ENCODE peak calls at places on chromosomes 4 and X, in six cellular contexts. O, S, L, N, G and C are unnamed samples. For H3K4me1, the result is how much of the 10 kb centered on the place peaks cover.

GRCh38 chr4:174318829-174319764 is 35.4 kb downstream of the CEP44 start:
- DNase-seq in O (no peak), S (no peak), L (no peak), N (peak), G (no peak), C (no peak)

GRCh38 chr4:41207330-41207831 is 7.0 kb downstream of the APBB2 start:
- DNase-seq in O (no peak), S (no peak), L (no peak), N (no peak), G (no peak), C (no peak)

GRCh38 chrX:11770320-11770719 is 12.3 kb downstream of the MSL3 start:
- DNase-seq in O (no peak), S (peak), L (peak), N (peak), G (peak), C (no peak)

GRCh38 chrX:102963955-102964354 is 26.9 kb downstream of the RAB40AL start:
- DNase-seq in O (no peak), S (no peak), L (no peak), N (no peak), G (no peak), C (no peak)

GRCh38 chr4:137474711-137475301 is 57.5 kb downstream of the PCDH18 start:
- DNase-seq in O (no peak), S (no peak), L (no peak), N (peak), G (no peak), C (no peak)

GRCh38 chr4:6343950-6344408 is 74.3 kb downstream of the WFS1 start:
- DNase-seq in O (no peak), S (peak), L (no peak), N (peak), G (peak), C (peak)

GRCh38 chr4:151561551-151562256 is 152.7 kb downstream of the FHIP1A start:
- DNase-seq in O (no peak), S (no peak), L (no peak), N (peak), G (no peak), C (no peak)

GRCh38 chrX:133813991-133814390 is 171.4 kb downstream of the GPC3 start:
- DNase-seq in O (no peak), S (no peak), L (no peak), N (no peak), G (no peak), C (no peak)

GRCh38 chrX:70128071-70128470 is 5.2 kb upstream of the IGBP1 start:
- DNase-seq in O (no peak), S (no peak), L (no peak), N (no peak), G (no peak), C (no peak)

GRCh38 chr4:64822405-64822804 is 413.2 kb upstream of the TECRL start:
- DNase-seq in O (no peak), S (no peak), L (no peak), N (no peak), G (no peak), C (no peak)

GRCh38 chr4:11543710-11544109 is 115.0 kb upstream of the HS3ST1 start:
- DNase-seq in O (no peak), S (peak), L (no peak), N (peak), G (no peak), C (no peak)

GRCh38 chr4:7187297-7187592 is 5.1 kb upstream of the SORCS2 start:
- DNase-seq in O (peak), S (no peak), L (peak), N (no peak), G (no peak), C (no peak)

GRCh38 chr4:184433258-184433892 is 41.0 kb downstream of the IRF2 start:
- DNase-seq in O (no peak), S (no peak), L (no peak), N (peak), G (no peak), C (no peak)

GRCh38 chrX:108731144-108731543 is 5.2 kb downstream of the IRS4 start:
- DNase-seq in O (no peak), S (no peak), L (no peak), N (no peak), G (no peak), C (no peak)

GRCh38 chrX:129984196-129984962 is 1.9 kb downstream of the BCORL1 start:
- DNase-seq in O (no peak), S (no peak), L (peak), N (no peak), G (no peak), C (no peak)

GRCh38 chrX:74118503-74118902 is 185.5 kb upstream of the ZCCHC13 start:
- DNase-seq in O (no peak), S (peak), L (no peak), N (no peak), G (no peak), C (no peak)

GRCh38 chr4:4720671-4721070 is 138.8 kb upstream of the MSX1 start:
- DNase-seq in O (peak), S (no peak), L (no peak), N (no peak), G (no peak), C (no peak)

GRCh38 chrX:118847676-118848075 is 24.1 kb downstream of the ZCCHC12 start:
- DNase-seq in O (no peak), S (no peak), L (no peak), N (peak), G (no peak), C (no peak)

GRCh38 chr4:857461-857860 is 31.5 kb upstream of the CPLX1 start:
- DNase-seq in O (no peak), S (no peak), L (no peak), N (no peak), G (no peak), C (peak)

GRCh38 chr4:184384810-184385557 is 89.4 kb downstream of the IRF2 start:
- DNase-seq in O (no peak), S (no peak), L (no peak), N (peak), G (no peak), C (no peak)

GRCh38 chr4:55824865-55825264 is 5.3 kb downstream of the EXOC1L start:
- DNase-seq in O (no peak), S (no peak), L (no peak), N (no peak), G (no peak), C (no peak)

GRCh38 chr4:76867880-76868655 is 29.9 kb downstream of the SOWAHB start:
- DNase-seq in O (no peak), S (no peak), L (no peak), N (no peak), G (peak), C (peak)

GRCh38 chr4:142846105-142846728 is at the start of gene INPP4B:
- DNase-seq in O (no peak), S (no peak), L (peak), N (peak), G (peak), C (peak)

GRCh38 chr4:148550788-148551187 is 108.6 kb upstream of the NR3C2 start:
- DNase-seq in O (no peak), S (no peak), L (no peak), N (no peak), G (no peak), C (no peak)

GRCh38 chrX:68114573-68115199 is 318.6 kb downstream of the OPHN1 start:
- DNase-seq in O (no peak), S (no peak), L (no peak), N (peak), G (no peak), C (no peak)

GRCh38 chr4:185020863-185021761 is 2.8 kb downstream of the HELT start:
- DNase-seq in O (no peak), S (no peak), L (no peak), N (no peak), G (no peak), C (no peak)

GRCh38 chrX:7709845-7710244 is 133.1 kb upstream of the VCX start:
- DNase-seq in O (no peak), S (no peak), L (no peak), N (no peak), G (no peak), C (no peak)

GRCh38 chrX:10477525-10477924 is 142.9 kb downstream of the MID1 start:
- DNase-seq in O (no peak), S (no peak), L (no peak), N (no peak), G (no peak), C (no peak)

GRCh38 chr4:6324461-6324998 is 54.9 kb downstream of the WFS1 start:
- DNase-seq in O (no peak), S (no peak), L (no peak), N (no peak), G (no peak), C (no peak)

GRCh38 chr4:83320548-83320947 is 14.1 kb downstream of the HPSE start:
- DNase-seq in O (no peak), S (no peak), L (peak), N (peak), G (peak), C (no peak)

GRCh38 chr4:153114771-153115321 is 89.4 kb upstream of the TRIM2 start:
- DNase-seq in O (no peak), S (peak), L (no peak), N (peak), G (peak), C (no peak)

GRCh38 chr4:73206236-73206635 is 52.4 kb downstream of the ANKRD17 start:
- DNase-seq in O (no peak), S (no peak), L (no peak), N (no peak), G (no peak), C (no peak)

GRCh38 chr4:98692411-98692810 is 34.0 kb upstream of the TSPAN5 start:
- DNase-seq in O (no peak), S (no peak), L (no peak), N (no peak), G (no peak), C (no peak)

GRCh38 chr4:98691588-98691987 is 33.2 kb upstream of the TSPAN5 start:
- DNase-seq in O (no peak), S (no peak), L (no peak), N (no peak), G (no peak), C (no peak)

GRCh38 chr4:98687876-98688275 is 29.5 kb upstream of the TSPAN5 start:
- DNase-seq in O (no peak), S (no peak), L (no peak), N (no peak), G (no peak), C (no peak)

GRCh38 chr4:98688416-98689290 is 30.2 kb upstream of the TSPAN5 start:
- DNase-seq in O (no peak), S (no peak), L (no peak), N (peak), G (no peak), C (no peak)

DNA sequence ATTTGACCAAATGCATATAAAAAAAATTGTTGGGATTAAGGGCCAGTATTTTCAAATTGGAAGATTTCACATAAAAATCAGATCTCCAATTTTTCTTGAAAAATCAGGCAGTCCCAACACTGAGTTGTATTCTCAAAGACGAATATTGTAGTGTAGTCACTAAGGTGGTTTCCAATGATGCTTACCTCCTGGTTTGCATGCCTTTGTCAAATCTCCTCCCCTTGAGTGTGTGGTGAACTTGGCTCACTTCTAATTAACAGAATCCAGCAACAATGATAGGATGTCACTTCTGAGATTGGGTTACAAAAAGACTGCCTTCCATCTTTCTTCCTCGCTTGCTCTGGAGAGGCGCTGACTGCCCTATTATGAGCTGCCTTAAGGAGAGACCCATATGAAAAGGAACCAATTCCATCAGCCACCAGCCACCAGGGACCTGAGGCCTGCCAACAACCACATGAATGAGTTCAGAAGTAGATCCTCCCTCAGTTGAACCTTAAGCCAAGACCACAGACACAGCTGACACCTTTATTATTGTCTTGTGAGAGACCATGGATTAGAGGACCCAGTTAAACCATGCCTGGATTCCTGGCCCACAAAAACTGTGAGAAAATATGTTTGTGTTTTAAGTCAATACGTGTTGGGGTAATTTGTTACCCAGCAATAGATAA is 31.2 kb upstream of the TSPAN5 start:
- DNase-seq in O (no peak), S (no peak), L (no peak), N (no peak), G (no peak), C (no peak)
- H3K27ac ChIP-seq in O (no peak), S (no peak), L (no peak), N (no peak), G (no peak), C (no peak)

DNA sequence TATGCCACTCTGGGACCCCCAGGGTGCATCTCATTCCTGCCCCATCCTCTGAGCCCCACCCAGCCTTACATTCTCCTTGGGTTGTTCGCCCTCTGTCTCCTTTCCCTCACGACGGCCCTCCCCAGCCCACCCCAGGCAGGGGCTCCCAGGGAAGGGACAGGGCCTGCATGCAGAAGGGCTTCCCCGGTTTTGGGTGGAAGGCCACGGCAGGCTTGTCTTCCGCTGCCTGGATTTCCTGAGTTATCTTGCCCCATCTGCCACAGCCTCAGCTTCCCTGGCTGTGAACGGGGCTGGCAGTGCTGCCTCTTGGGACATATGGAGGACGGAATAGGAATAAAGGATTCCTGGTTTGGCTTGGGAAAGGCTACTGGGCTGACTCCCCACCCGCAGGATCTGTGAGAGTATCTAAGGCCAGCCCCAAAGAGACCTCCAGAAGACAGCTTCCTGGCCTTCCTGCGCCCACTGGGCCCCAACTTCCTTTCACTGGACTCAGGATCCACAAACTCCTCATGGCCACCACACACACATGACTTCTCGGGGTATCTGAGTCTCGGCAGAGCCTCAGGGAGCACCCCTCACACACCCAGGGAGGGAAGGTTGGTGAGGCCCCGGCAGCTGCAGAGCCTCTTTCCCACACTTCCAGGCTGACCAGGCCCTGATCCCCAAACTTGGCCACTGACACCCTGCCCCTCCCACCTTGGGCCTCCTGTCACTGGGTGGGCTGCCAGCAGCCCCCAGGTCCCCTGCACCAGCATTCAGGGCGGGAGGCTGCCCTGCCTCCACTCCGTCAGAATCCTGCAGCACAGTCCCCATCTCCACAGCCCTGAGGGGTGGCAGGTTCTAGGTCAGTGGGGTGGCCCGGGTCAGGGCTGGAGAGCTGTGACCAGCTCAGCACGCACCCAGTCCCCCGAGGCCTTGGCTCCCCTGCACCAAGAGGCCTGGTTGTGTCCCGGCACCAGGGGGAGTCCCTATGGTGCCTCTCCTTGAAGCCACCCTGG is 3.5 kb upstream of the MXD4 start:
- DNase-seq in O (no peak), S (no peak), L (no peak), N (no peak), G (no peak), C (no peak)
- TF ChIP-seq CTCF in O (no peak), S (no peak), L (no peak), N (no peak), G (no peak), C (no peak)

DNA sequence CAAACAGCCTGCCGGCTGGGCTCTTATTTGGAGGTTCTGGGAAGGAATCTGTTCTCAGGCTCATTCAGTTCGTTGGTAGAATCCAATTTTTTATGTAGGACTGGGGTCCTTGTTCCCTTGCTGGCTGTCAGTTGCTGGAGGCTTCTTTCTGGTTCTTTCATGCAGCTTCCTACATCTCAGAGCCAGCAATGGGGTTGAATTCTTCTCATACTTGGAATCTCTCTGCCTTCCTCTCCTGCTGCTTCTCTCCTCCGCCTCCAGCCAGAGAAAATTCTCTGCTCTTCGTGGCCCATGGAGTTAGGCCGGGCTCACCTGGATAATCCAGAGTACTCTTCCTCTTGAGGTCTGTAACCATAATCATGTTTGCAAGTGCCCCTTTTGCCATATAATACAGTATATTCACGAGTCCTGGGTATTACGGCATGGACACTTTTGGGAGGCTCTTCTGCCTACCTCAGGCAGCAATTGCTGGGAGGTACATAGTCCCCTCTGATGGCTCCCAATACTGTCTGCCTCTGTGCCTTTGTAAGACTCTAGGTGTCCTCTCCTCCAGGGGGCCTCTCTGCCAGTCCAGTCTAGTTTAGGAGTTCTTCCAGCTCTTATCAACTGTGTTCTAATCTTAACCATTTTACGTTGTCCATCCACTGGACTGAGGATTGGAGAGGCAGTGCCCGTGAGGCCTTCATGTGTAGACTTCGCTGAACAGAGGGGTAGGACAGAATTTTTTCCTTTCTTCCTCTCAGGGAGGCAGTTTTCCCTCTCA is 2.2 kb downstream of the TRMT44 start:
- DNase-seq in O (no peak), S (no peak), L (no peak), N (no peak), G (no peak), C (no peak)
- H3K4me1 ChIP-seq in O (under half), S (under half), L (half or more), N (under half), G (under half), C (under half)

DNA sequence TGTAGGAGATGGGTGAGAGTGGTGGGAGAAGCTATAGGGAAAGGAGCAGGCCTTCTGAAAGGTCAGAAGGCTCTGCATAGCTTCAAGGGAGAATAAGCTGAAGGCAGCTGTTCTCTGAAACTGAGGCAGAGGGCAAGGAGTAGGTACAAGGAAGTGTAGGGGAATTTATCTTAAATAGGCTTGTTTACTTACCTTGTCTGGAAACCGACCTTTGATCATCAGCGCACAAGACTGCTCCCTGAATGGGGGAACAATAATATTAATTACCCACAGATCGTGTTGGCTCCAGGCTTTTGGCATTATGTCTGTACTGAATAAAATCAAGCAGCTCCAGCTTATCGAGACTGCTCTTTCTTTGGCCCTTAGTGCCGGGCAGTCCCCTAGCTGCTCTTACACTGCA is 175.5 kb upstream of the MAGEB16 start:
- DNase-seq in O (no peak), S (no peak), L (no peak), N (no peak), G (no peak), C (no peak)
- H3K27ac ChIP-seq in O (no peak), S (no peak), L (no peak), N (no peak), G (no peak), C (no peak)

DNA sequence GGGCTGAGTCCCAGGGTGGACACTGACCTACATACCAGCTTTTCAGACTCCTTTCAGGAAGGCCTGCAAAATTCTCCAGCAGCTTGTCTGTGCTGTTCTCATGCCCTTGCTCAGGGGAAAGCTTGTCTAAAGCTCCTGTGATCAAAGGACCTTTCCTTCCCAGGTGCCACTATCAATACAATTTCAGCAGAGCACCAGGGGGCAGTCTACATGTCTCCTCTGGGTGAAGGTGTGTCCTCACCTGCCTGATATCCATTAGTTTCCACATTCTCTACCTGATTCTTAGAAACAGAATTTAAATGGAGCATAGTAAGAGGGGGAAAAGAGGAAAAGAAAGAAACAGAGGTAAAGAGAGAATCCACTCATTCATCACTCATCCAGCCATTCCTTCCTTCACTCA is 114.2 kb downstream of the PPARGC1A start:
- DNase-seq in O (no peak), S (no peak), L (no peak), N (no peak), G (peak), C (no peak)
- TF ChIP-seq CTCF in O (no peak), S (peak), L (no peak), N (no peak), G (peak), C (no peak)

GRCh38 chr4:107856901-107857300 is 32.2 kb downstream of the SGMS2 start:
- DNase-seq in O (no peak), S (no peak), L (no peak), N (no peak), G (no peak), C (no peak)
- H3K4me1 ChIP-seq in O (under half), S (under half), L (under half), N (under half), G (under half), C (under half)

DNA sequence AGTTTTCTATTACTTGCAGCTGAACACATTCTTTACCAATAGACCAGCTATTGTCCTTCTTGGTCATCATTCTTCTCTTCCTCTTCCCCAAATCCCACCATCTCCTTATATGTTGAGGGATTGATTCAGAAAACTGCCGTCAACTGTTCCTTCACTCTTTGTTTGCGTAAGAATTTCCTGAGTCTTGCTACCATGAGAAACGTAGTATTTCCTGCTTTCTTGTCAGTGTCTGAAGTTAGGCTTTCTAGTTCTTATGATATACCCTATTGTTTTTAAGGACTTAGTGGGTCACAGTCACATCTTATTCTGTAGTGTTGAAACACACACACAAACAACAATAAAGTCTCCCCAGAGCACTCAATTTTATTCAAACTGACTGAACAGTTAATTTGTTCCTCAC is 20.1 kb downstream of the IGFBP7 start:
- DNase-seq in O (no peak), S (no peak), L (no peak), N (no peak), G (no peak), C (no peak)
- H3K27ac ChIP-seq in O (no peak), S (no peak), L (peak), N (no peak), G (no peak), C (no peak)

GRCh38 chrX:15953801-15954200 is 99.2 kb upstream of the AP1S2 start:
- DNase-seq in O (no peak), S (no peak), L (no peak), N (no peak), G (no peak), C (no peak)
- TF ChIP-seq CTCF in O (no peak), S (no peak), L (no peak), N (no peak), G (no peak), C (no peak)